ENCODE peak calls at places on chromosomes 5 and 9, in four cellular contexts. N is spleen; W is CD4-positive, alpha-beta memory T cell; O is uterus. P is an unnamed sample.

GRCh38 chr5:98416541-98416940 is 356.9 kb upstream of the RGMB start:
- DNase-seq in N (no peak), W (no peak), O (no peak), P (no peak)

GRCh38 chr5:72543811-72544210 is 36.6 kb upstream of the ZNF366 start:
- DNase-seq in N (no peak), W (no peak), O (no peak), P (no peak)

GRCh38 chr5:64299805-64300204 is 134.2 kb downstream of the RNF180 start:
- DNase-seq in O (no peak), W (no peak), N (no peak), P (no peak)

GRCh38 chr9:122403381-122404002 is 32.7 kb downstream of the PTGS1 start:
- DNase-seq in W (no peak), O (no peak), N (no peak), P (no peak)

GRCh38 chr9:79255681-79256080 is 316.1 kb upstream of the TLE4 start:
- DNase-seq in W (no peak), O (no peak), N (no peak), P (no peak)

GRCh38 chr5:97115932-97116331 is 26.5 kb downstream of the LIX1 start:
- DNase-seq in O (no peak), W (no peak), N (no peak), P (no peak)

GRCh38 chr5:159779481-159779880 is 136.8 kb upstream of the ADRA1B start:
- DNase-seq in O (no peak), W (no peak), N (no peak), P (no peak)

GRCh38 chr9:129053020-129053419 is 16.6 kb downstream of the MIGA2 start:
- DNase-seq in N (no peak), O (no peak), W (no peak), P (no peak)

GRCh38 chr9:110283736-110284135 is 27.4 kb upstream of the TXN start:
- DNase-seq in W (no peak), N (no peak), O (no peak), P (no peak)

GRCh38 chr5:56950626-56951130 is 1.2 kb downstream of the MIER3 start:
- DNase-seq in N (peak; percentile 89), W (peak; percentile 40), O (peak; percentile 77), P (peak; percentile 24)

DNA sequence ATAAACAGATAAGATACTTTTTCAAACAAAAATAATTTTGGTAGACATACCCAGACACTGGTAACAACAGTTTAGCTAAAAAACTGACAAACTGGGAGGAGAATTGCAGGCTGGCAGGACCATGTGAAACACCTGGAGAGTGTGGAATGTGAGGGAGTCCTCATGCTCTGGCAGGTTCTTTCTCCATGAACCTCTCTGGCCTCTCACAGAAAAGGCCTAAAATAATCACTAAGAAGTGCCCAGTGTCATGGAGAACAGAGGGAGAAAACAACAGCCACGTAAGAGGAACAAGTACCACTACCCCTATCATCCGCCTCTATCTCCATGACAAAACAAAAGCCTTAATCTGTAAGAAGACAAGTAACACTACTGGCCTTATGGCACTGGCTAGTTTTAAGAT is 1227.5 kb upstream of the CDH9 start:
- DNase-seq in N (no peak), W (no peak), O (no peak), P (no peak)
- H3K27me3 ChIP-seq in N (no peaks in the 10 kb centered on the region), W (no peaks in the 10 kb centered on the region), O (no peaks in the 10 kb centered on the region), P (no peaks in the 10 kb centered on the region)

DNA sequence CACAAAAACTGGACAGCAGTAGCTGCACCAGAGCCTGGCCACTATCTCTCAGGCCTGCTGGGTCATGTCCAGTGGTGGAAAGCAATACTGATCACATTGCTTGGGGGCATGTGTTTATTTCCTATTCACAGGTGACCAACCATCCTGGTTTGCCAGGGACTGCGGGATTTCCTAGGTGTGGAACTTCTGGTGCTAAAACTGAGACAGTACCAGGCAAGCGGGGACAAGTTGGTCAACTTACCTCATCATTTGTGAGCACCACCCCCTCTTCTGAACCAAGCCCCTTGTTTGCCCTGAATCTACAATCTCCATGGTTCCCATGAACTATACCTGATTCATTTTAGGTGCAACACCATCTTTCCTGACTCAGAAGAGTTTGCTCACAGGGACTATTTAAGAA is 81.3 kb downstream of the TNC start:
- DNase-seq in W (no peak), O (no peak), N (no peak), P (no peak)
- H3K4me1 ChIP-seq in W (peaks cover 9% of the 10 kb centered on the region), O (no peaks in the 10 kb centered on the region), N (peaks cover 18% of the 10 kb centered on the region), P (no peaks in the 10 kb centered on the region)

GRCh38 chr9:113597390-113598241 is 134.1 kb downstream of the RGS3 start:
- DNase-seq in W (no peak), O (no peak), N (peak; percentile 70), P (no peak)
- H3K4me3 ChIP-seq in W (no peak overlapping the region), O (no peak overlapping the region), N (no peak overlapping the region), P (no peak overlapping the region)

GRCh38 chr9:974064-974992 is 2.1 kb upstream of the DMRT3 start:
- DNase-seq in N (no peak), W (no peak), O (no peak), P (no peak)
- H3K27me3 ChIP-seq in N (peaks cover 100% of the 10 kb centered on the region), W (peaks cover 72% of the 10 kb centered on the region), O (peaks cover 89% of the 10 kb centered on the region), P (peaks cover 86% of the 10 kb centered on the region)

GRCh38 chr5:14182761-14183160 is 39.6 kb downstream of the TRIO start:
- DNase-seq in N (no peak), W (no peak), O (no peak), P (no peak)

GRCh38 chr5:14184725-14185124 is 41.6 kb downstream of the TRIO start:
- DNase-seq in W (no peak), N (no peak), O (peak; percentile 49), P (no peak)

GRCh38 chr5:14183187-14183939 is 40.2 kb downstream of the TRIO start:
- DNase-seq in O (peak; percentile 38), N (no peak), W (no peak), P (no peak)

GRCh38 chr5:14185336-14186131 is 42.4 kb downstream of the TRIO start:
- DNase-seq in W (no peak), O (no peak), N (no peak), P (no peak)

GRCh38 chr5:14184082-14184481 is 40.9 kb downstream of the TRIO start:
- DNase-seq in N (no peak), W (no peak), O (no peak), P (no peak)
- H3K4me1 ChIP-seq in N (peaks cover 31% of the 10 kb centered on the region), W (no peaks in the 10 kb centered on the region), O (peaks cover 6% of the 10 kb centered on the region), P (no peaks in the 10 kb centered on the region)

GRCh38 chr9:6758418-6759113 is 793 bp downstream of the KDM4C start:
- DNase-seq in W (no peak), N (peak; percentile 89), O (peak; percentile 39), P (peak; percentile 52)

GRCh38 chr9:6757132-6757987 is at the start of gene KDM4C:
- DNase-seq in W (peak; percentile 96), N (peak; percentile 98), O (peak; percentile 93), P (peak; percentile 91)

GRCh38 chr9:6757988-6758417 is 230 bp downstream of the KDM4C start:
- DNase-seq in W (no peak), O (no peak), N (no peak), P (no peak)

GRCh38 chr9:6761306-6761705 is 3.5 kb downstream of the KDM4C start:
- DNase-seq in O (no peak), N (peak; percentile 56), W (no peak), P (no peak)

GRCh38 chr9:6759114-6759977 is 1.6 kb downstream of the KDM4C start:
- DNase-seq in W (peak; percentile 77), N (no peak), O (no peak), P (peak; percentile 18)
- H3K4me3 ChIP-seq in W (peak overlapping the region; percentile 82), N (peak overlapping the region; percentile 91), O (peak overlapping the region; percentile 82), P (peak overlapping the region; percentile 95)

GRCh38 chr5:77960863-77961396 is 184.8 kb upstream of the TBCA start:
- DNase-seq in W (peak; percentile 40), N (no peak), O (no peak), P (no peak)
- H3K27me3 ChIP-seq in W (no peaks in the 10 kb centered on the region), N (peaks cover 39% of the 10 kb centered on the region), O (peaks cover 14% of the 10 kb centered on the region), P (no peaks in the 10 kb centered on the region)

DNA sequence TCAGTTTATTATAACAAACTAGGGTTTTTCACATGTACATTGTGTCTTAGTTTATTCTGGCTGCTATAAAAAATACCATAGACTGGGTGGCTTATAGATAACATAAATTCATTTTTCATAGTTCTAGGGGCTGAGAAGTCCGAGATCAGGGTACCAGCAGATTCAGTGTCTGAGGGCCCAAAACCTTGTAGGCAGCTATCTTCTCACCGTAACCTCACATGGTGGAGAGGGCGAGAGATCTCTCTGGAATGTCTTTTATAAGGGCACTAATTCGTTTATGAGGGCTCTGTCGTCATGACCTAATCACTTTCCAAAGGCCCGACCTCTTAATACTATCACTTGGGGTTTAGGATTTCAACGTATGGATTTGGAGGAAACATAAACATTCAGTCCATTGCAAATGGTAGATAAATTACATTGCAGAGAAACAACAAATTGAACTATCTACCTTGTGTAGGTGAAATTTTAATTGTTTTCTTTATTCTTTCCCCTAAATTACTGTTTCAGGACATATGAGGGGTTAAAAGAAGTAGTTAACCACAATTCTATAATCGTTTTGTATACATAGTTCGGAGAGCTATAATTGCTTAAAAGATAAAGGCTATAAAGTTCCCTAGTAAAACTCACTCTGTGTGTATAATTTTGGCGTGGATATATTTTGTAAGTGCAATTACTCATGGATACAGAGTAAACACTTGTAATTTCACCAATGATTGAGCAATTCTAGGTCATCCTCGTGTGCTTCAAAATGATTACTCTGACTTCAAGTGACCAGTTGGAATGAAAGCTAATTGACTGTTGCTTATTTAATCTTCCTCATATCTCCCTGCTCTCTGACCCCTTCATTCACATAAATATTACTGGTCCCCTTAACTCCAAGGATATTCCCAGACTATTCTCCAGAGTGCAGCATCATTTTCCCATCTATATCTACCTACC is 247.5 kb upstream of the TMEM161B start:
- DNase-seq in W (no peak), O (no peak), N (no peak), P (no peak)
- H3K4me1 ChIP-seq in W (no peaks in the 10 kb centered on the region), O (no peaks in the 10 kb centered on the region), N (no peaks in the 10 kb centered on the region), P (no peaks in the 10 kb centered on the region)

P was measured in effector memory CD4-positive, alpha-beta T cell.